ENCODE peak calls at places on chromosome 13, in six cellular contexts. X is gastrocnemius medialis; I is thoracic aorta; A is CD8-positive, alpha-beta memory T cell; R is mammary epithelial cell; T is tibial nerve. C is an unnamed sample.

GRCh38 chr13:96650301-96650886 is 343.9 kb downstream of the OXGR1 start:
- DNase-seq in X (no peak), I (no peak), A (no peak), R (peak; percentile 86), T (no peak), C (peak; percentile 76)

GRCh38 chr13:84605927-84606326 is 723.7 kb upstream of the SLITRK1 start:
- DNase-seq in X (no peak), I (no peak), A (no peak), R (no peak), T (no peak), C (no peak)

GRCh38 chr13:24680258-24680920 is at the start of gene ATP12A:
- DNase-seq in X (no peak), I (no peak), A (peak; percentile 6), R (peak; percentile 45), T (no peak), C (no peak)

GRCh38 chr13:50915562-50915961 is 6.0 kb downstream of the RNASEH2B start:
- DNase-seq in X (no peak), I (no peak), A (no peak), R (no peak), T (no peak), C (no peak)

GRCh38 chr13:109204252-109204651 is 574.8 kb downstream of the MYO16 start:
- DNase-seq in X (no peak), I (no peak), A (no peak), R (no peak), T (no peak), C (no peak)

GRCh38 chr13:88424463-88424862 is 753.3 kb downstream of the SLITRK5 start:
- DNase-seq in X (no peak), I (no peak), A (no peak), R (no peak), T (no peak), C (no peak)

GRCh38 chr13:60226507-60226906 is 62.8 kb upstream of the DIAPH3 start:
- DNase-seq in X (no peak), I (no peak), A (no peak), R (peak; percentile 8), T (no peak), C (no peak)

GRCh38 chr13:108987488-108987887 is 358.1 kb downstream of the MYO16 start:
- DNase-seq in X (no peak), I (no peak), A (no peak), R (peak; percentile 64), T (no peak), C (no peak)

GRCh38 chr13:19661561-19661960 is 28.1 kb downstream of the MPHOSPH8 start:
- DNase-seq in X (no peak), I (no peak), A (no peak), R (no peak), T (no peak), C (no peak)

GRCh38 chr13:46172531-46172991 is 9.4 kb downstream of the LCP1 start:
- DNase-seq in X (no peak), I (no peak), A (peak; percentile 49), R (no peak), T (no peak), C (no peak)

GRCh38 chr13:52001120-52001731 is 10.0 kb downstream of the ATP7B start:
- DNase-seq in X (no peak), I (no peak), A (no peak), R (no peak), T (no peak), C (no peak)

GRCh38 chr13:106232680-106233079 is 302.8 kb downstream of the EFNB2 start:
- DNase-seq in X (no peak), I (no peak), A (no peak), R (no peak), T (no peak), C (no peak)

GRCh38 chr13:114263590-114263989 is 17.8 kb upstream of the UPF3A start:
- DNase-seq in X (no peak), I (no peak), A (peak; percentile 7), R (no peak), T (no peak), C (no peak)
- H3K36me3 ChIP-seq in X (no peaks in the 10 kb centered on the region), I (peaks cover 62% of the 10 kb centered on the region), A (peaks cover 44% of the 10 kb centered on the region), R (peaks cover 30% of the 10 kb centered on the region), T (peaks cover 21% of the 10 kb centered on the region), C (peaks cover 94% of the 10 kb centered on the region)

GRCh38 chr13:76829572-76830327 is 56.5 kb downstream of the KCTD12 start:
- DNase-seq in X (no peak), I (no peak), A (no peak), R (no peak), T (no peak), C (no peak)
- H3K27me3 ChIP-seq in X (no peaks in the 10 kb centered on the region), I (no peaks in the 10 kb centered on the region), A (no peaks in the 10 kb centered on the region), R (no peaks in the 10 kb centered on the region), T (no peaks in the 10 kb centered on the region), C (no peaks in the 10 kb centered on the region)

DNA sequence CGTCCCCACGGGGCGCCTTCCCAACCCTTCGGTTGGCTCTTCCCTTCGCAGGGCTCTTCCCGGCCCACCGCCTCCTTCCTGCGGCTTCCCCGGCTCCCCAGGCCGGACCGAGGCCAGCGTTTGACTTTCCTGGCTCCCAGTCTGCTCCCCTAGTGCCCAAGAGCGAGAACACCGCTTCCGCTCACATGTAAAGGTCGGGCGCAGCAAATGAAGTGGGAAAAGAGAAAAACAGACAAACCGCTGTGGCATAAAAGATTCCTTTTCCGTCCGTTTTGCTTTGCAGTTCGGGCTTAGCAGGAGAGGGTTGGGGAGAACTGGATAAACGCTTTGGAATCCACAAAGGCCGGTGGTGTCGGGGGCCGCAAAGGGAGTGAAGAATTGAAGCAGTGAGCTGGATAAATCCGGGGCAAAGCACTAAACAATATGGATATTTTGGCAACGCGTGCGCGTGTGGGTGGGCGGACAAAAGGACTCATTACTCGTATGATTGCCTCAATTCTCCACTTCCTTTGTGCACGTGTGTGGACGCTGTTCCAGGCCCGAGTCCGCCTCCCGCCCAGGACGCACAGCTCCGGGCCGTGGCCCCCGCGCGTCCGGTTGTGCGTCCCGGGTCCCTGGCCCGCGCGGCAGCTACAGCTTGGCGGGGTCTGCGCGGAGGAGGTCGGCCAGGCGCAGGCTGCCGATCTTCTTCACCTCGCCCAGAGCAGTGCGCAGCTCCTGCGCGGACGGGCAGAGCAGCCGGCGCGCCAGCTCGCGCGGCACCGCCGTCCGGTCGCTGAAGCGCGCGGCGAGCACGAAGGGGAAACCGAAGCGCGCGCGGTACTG is 8.6 kb upstream of the CDX2 start:
- DNase-seq in X (no peak), I (no peak), A (no peak), R (peak; percentile 45), T (no peak), C (no peak)
- H3K4me3 ChIP-seq in X (no peak overlapping the region), I (no peak overlapping the region), A (no peak overlapping the region), R (no peak overlapping the region), T (peak overlapping the region; percentile 14), C (no peak overlapping the region)

DNA sequence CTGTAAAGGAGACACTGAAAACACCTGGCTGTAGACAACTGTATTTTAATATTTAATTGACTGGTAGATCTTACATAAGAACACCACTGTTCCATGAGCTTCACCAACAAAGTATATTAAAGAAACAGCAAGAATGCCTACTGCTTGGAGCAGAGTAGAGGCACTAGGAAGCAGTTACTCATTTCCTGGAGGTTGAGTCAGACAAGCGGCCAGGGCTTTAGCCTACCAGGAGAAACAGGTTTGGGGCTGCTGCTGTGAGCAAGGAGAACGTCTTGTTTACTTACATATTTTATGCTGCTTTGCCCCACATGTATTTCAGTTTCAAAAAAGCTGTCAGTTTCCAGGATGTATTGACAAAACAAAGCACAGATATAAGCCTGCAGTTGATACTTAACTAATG is 33.4 kb downstream of the ALG5 start:
- DNase-seq in X (no peak), I (no peak), A (no peak), R (peak; percentile 88), T (no peak), C (peak; percentile 22)
- H3K36me3 ChIP-seq in X (peaks cover 2% of the 10 kb centered on the region), I (peaks cover 21% of the 10 kb centered on the region), A (peaks cover 28% of the 10 kb centered on the region), R (peaks cover 15% of the 10 kb centered on the region), T (peaks cover 4% of the 10 kb centered on the region), C (peaks cover 45% of the 10 kb centered on the region)

DNA sequence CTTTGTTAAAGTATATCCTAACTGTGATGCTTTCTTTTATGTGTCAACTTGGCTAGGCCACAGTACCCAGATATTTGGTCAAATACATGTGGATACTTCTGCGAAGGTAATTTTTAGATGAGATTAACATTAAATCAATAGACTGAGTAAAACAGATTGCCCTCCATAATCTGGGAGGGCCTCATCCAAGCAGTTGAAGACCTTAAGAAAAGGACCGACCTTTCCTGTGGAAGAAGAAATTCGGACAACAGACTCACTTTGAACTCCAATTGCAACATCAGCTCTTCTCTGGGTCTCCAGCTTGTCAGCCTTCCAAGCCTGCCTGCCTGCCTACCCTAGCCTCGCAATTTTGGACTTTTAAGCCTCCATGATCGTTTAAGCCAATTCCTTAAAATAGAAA is 57.9 kb upstream of the DOCK9 start:
- DNase-seq in X (no peak), I (no peak), A (no peak), R (no peak), T (no peak), C (no peak)
- H3K27me3 ChIP-seq in X (no peaks in the 10 kb centered on the region), I (no peaks in the 10 kb centered on the region), A (no peaks in the 10 kb centered on the region), R (no peaks in the 10 kb centered on the region), T (no peaks in the 10 kb centered on the region), C (no peaks in the 10 kb centered on the region)

DNA sequence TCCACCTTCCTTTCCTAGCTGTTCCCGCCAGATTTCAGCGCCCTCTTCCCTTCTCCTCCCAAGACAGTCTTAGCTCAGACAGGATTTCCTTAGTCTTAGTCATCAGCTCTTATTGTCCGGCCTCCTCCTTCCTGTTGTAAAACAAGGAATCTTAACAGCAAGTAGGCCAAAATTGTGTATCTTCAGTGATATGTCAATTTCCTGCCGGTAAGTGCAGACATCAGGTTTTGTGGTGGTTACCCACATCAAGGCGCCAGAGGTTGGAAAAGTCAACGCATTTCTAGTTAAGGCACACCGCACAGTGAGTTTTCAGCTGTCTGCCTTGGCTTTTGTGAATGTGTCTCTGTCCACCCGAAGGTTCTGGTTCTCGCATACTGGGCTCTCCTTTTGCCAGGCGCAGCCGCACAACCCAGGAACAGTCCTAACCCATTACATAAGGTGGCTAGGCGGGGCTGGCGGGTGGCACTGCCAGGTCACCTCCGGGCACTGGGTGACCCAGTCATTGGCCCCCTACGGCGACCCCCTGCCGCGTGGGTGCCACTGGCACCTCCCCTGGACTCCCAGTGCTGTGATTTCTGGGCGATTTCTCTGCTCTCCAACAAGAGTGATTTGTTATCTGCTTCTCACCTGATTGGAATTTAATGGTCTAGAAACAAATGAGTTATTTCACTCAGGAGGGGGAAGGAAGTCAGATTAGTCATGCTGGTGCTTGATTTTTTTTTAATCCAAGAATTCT is 12.9 kb downstream of the COL4A2 start:
- DNase-seq in X (no peak), I (no peak), A (no peak), R (peak; percentile 78), T (no peak), C (peak; percentile 97)
- H3K4me3 ChIP-seq in X (no peak overlapping the region), I (peak overlapping the region; percentile 31), A (no peak overlapping the region), R (peak overlapping the region; percentile 35), T (no peak overlapping the region), C (peak overlapping the region; percentile 1)

DNA sequence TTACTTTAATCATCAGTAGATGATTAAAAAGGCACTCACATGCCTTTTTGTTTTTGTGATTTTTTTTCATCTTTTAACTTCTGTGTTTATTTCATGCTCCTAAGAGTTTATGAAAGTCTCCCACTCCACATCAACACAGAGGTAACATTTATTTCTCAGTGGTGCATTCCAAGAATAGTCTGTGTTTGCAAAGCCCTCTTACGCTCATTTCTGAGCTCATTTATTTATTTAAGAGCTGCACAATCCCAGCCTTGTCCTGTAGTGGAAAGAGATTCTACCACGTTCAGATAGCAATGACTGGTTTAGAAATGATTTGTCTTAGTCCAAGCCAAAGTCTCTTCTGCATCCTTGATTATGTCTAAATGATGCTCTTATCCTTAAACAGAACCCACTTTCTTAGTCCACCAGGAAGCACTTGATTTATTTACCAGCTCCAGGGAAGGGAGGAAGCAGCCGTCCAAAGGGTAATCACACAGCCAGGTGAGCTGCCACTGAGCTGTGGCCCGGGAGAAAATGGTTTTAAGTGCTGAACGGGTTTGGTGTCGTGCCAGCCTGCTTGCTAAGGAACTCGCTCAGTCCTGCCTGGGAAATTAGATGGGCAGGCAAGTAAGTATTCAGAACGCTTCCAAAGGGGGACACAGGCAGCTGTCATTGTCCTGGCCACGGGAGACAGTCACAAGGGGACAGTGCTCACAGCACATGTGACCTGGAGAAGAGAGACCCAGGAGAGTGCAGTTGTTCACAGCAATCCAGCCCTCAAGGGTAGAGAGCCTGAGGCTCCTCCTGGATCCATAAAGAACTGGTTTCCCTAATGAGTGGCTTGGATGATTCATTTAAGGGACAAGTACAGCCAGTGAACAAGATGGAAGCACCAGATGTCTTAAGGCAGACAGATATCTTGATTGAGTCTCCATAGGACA is 131.8 kb upstream of the WASF3 start:
- DNase-seq in X (no peak), I (no peak), A (no peak), R (no peak), T (no peak), C (no peak)
- H3K36me3 ChIP-seq in X (no peaks in the 10 kb centered on the region), I (no peaks in the 10 kb centered on the region), A (no peaks in the 10 kb centered on the region), R (no peaks in the 10 kb centered on the region), T (no peaks in the 10 kb centered on the region), C (no peaks in the 10 kb centered on the region)